ENCODE peak calls at places on chromosomes 16 and 17, in eight cellular contexts. One of them, this sample, is unnamed. For H3K4me1, the result is how much of the 10 kb centered on the place peaks cover.

GRCh38 chr17:77145635-77146632 is 5.2 kb downstream of the SEC14L1 start:
- DNase-seq in effector memory CD4-positive, alpha-beta T cell: no peak
- DNase-seq in adrenal gland: peak
- DNase-seq in lung: peak
- DNase-seq in thyroid gland: peak
- DNase-seq in pancreas: peak
- DNase-seq in Peyer's patch: peak
- DNase-seq in transverse colon: peak
- DNase-seq in this sample: no peak

GRCh38 chr17:8117980-8118768 is at the start of gene ALOXE3:
- DNase-seq in Peyer's patch: no peak
- DNase-seq in transverse colon: peak
- DNase-seq in adrenal gland: peak
- DNase-seq in effector memory CD4-positive, alpha-beta T cell: no peak
- DNase-seq in pancreas: peak
- DNase-seq in lung: no peak
- DNase-seq in thyroid gland: peak
- DNase-seq in this sample: no peak

GRCh38 chr17:47649972-47650524 is 329 bp downstream of the KPNB1 start:
- DNase-seq in thyroid gland: peak
- DNase-seq in lung: no peak
- DNase-seq in Peyer's patch: peak
- DNase-seq in adrenal gland: no peak
- DNase-seq in transverse colon: no peak
- DNase-seq in pancreas: no peak
- DNase-seq in effector memory CD4-positive, alpha-beta T cell: peak
- DNase-seq in this sample: no peak

GRCh38 chr16:84055366-84055765 is 12.8 kb upstream of the SLC38A8 start:
- DNase-seq in transverse colon: no peak
- DNase-seq in lung: no peak
- DNase-seq in effector memory CD4-positive, alpha-beta T cell: no peak
- DNase-seq in Peyer's patch: no peak
- DNase-seq in adrenal gland: no peak
- DNase-seq in thyroid gland: peak
- DNase-seq in pancreas: peak
- DNase-seq in this sample: no peak

GRCh38 chr16:68707341-68708152 is 29.5 kb upstream of the CDH1 start:
- DNase-seq in adrenal gland: peak
- DNase-seq in lung: peak
- DNase-seq in thyroid gland: peak
- DNase-seq in effector memory CD4-positive, alpha-beta T cell: no peak
- DNase-seq in Peyer's patch: no peak
- DNase-seq in pancreas: peak
- DNase-seq in transverse colon: peak
- DNase-seq in this sample: peak

GRCh38 chr16:87700406-87701065 is 65.2 kb downstream of the KLHDC4 start:
- DNase-seq in lung: no peak
- DNase-seq in adrenal gland: no peak
- DNase-seq in effector memory CD4-positive, alpha-beta T cell: no peak
- DNase-seq in transverse colon: no peak
- DNase-seq in pancreas: no peak
- DNase-seq in Peyer's patch: peak
- DNase-seq in thyroid gland: no peak
- DNase-seq in this sample: no peak

GRCh38 chr17:49287481-49287880 is 56.9 kb upstream of the PHOSPHO1 start:
- DNase-seq in Peyer's patch: no peak
- DNase-seq in lung: no peak
- DNase-seq in effector memory CD4-positive, alpha-beta T cell: no peak
- DNase-seq in thyroid gland: no peak
- DNase-seq in adrenal gland: no peak
- DNase-seq in transverse colon: no peak
- DNase-seq in pancreas: no peak
- DNase-seq in this sample: no peak

GRCh38 chr17:74280093-74280513 is 6.1 kb downstream of the DNAI2 start:
- DNase-seq in effector memory CD4-positive, alpha-beta T cell: peak
- DNase-seq in Peyer's patch: peak
- DNase-seq in lung: no peak
- DNase-seq in adrenal gland: no peak
- DNase-seq in transverse colon: peak
- DNase-seq in thyroid gland: no peak
- DNase-seq in pancreas: no peak
- DNase-seq in this sample: peak

GRCh38 chr16:19524866-19525723 is 1.4 kb downstream of the CCP110 start:
- DNase-seq in thyroid gland: no peak
- DNase-seq in transverse colon: no peak
- DNase-seq in lung: no peak
- DNase-seq in Peyer's patch: no peak
- DNase-seq in pancreas: no peak
- DNase-seq in adrenal gland: no peak
- DNase-seq in effector memory CD4-positive, alpha-beta T cell: no peak
- DNase-seq in this sample: no peak

GRCh38 chr17:29172589-29172988 is 7.6 kb downstream of the MYO18A start:
- DNase-seq in Peyer's patch: no peak
- DNase-seq in effector memory CD4-positive, alpha-beta T cell: no peak
- DNase-seq in adrenal gland: no peak
- DNase-seq in lung: no peak
- DNase-seq in transverse colon: no peak
- DNase-seq in thyroid gland: no peak
- DNase-seq in pancreas: no peak
- DNase-seq in this sample: no peak

GRCh38 chr16:28292731-28293588 is 635 bp downstream of the SBK1 start:
- DNase-seq in effector memory CD4-positive, alpha-beta T cell: no peak
- DNase-seq in lung: no peak
- DNase-seq in Peyer's patch: no peak
- DNase-seq in adrenal gland: no peak
- DNase-seq in transverse colon: peak
- DNase-seq in thyroid gland: peak
- DNase-seq in pancreas: peak
- DNase-seq in this sample: peak

GRCh38 chr17:15298176-15298575 is 33.0 kb upstream of the PMP22 start:
- DNase-seq in thyroid gland: no peak
- DNase-seq in Peyer's patch: no peak
- DNase-seq in transverse colon: no peak
- DNase-seq in effector memory CD4-positive, alpha-beta T cell: no peak
- DNase-seq in pancreas: no peak
- DNase-seq in lung: no peak
- DNase-seq in adrenal gland: no peak
- DNase-seq in this sample: no peak

GRCh38 chr17:14307560-14308024 is 6.7 kb downstream of the HS3ST3B1 start:
- DNase-seq in pancreas: no peak
- DNase-seq in adrenal gland: no peak
- DNase-seq in transverse colon: no peak
- DNase-seq in effector memory CD4-positive, alpha-beta T cell: no peak
- DNase-seq in thyroid gland: no peak
- DNase-seq in lung: no peak
- DNase-seq in Peyer's patch: no peak
- DNase-seq in this sample: no peak

GRCh38 chr16:55713103-55713502 is 57.3 kb downstream of the SLC6A2 start:
- DNase-seq in thyroid gland: no peak
- DNase-seq in adrenal gland: no peak
- DNase-seq in pancreas: no peak
- DNase-seq in effector memory CD4-positive, alpha-beta T cell: no peak
- DNase-seq in Peyer's patch: no peak
- DNase-seq in transverse colon: no peak
- DNase-seq in lung: no peak
- DNase-seq in this sample: no peak

DNA sequence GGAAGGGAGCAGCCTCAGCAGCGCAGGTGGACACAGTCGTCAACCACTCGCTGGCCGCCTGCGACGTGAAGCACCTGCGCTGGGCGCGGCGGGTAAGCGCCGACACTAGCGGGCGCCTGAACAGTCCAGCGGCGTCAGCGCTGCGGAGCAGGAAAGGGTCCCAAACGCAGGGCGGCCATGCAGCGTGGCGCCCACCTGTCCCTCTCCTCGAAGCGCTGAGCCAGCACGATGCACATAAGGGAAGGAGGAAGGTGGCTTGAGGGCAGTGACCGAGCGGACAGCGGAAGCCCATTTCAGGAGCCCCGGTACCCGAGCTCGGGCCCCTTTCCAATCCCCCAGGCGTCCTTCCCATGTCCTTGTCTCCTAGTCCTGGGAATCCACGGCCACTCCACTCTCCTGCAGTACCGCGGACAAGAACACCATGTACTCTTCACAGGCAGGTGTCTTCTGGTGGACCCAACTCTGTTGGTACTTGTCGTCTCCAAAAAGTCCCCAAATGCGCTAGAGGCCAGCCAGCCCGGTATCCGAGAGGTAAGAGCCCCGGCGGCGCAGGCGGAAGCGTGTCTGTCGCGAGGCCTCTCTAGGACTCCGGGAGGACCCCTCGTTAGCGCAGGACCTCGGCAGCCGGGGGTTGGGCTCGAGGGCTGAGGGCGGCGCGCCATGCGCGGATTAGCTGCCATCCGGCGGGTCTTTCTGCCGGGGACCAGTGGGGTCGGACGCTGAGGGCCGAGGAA is 14.4 kb downstream of the ZNF232 start:
- DNase-seq in adrenal gland: no peak
- DNase-seq in Peyer's patch: peak
- DNase-seq in pancreas: peak
- DNase-seq in transverse colon: peak
- DNase-seq in effector memory CD4-positive, alpha-beta T cell: no peak
- DNase-seq in thyroid gland: peak
- DNase-seq in lung: no peak
- DNase-seq in this sample: peak
- H3K4me3 ChIP-seq in adrenal gland: no peak
- H3K4me3 ChIP-seq in Peyer's patch: peak
- H3K4me3 ChIP-seq in pancreas: peak
- H3K4me3 ChIP-seq in transverse colon: peak
- H3K4me3 ChIP-seq in effector memory CD4-positive, alpha-beta T cell: peak
- H3K4me3 ChIP-seq in thyroid gland: peak
- H3K4me3 ChIP-seq in lung: peak
- H3K4me3 ChIP-seq in this sample: no peak

DNA sequence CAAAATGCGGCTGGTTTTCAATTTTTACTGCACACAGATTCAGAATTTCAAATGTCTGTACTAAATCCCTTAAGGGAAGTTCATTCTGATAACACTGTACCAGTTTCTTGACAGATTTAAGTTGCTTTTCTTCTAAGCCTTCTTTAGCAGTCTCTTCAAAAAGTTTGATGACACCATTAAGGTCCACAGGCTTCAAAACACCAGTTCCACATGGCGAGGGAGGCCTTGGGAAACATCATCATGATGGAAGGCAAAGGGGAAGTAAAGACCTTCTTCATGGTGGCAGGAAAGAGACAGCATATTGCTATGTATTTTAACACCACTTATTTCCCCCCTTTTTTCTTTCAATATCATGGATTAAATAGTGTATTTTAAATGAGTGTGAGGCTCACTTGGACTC is 24.5 kb downstream of the NLRC5 start:
- DNase-seq in Peyer's patch: no peak
- DNase-seq in pancreas: no peak
- DNase-seq in thyroid gland: no peak
- DNase-seq in lung: no peak
- DNase-seq in effector memory CD4-positive, alpha-beta T cell: no peak
- DNase-seq in transverse colon: no peak
- DNase-seq in adrenal gland: no peak
- DNase-seq in this sample: no peak
- H3K4me1 ChIP-seq in Peyer's patch: under half
- H3K4me1 ChIP-seq in pancreas: under half
- H3K4me1 ChIP-seq in thyroid gland: under half
- H3K4me1 ChIP-seq in lung: under half
- H3K4me1 ChIP-seq in effector memory CD4-positive, alpha-beta T cell: half or more
- H3K4me1 ChIP-seq in transverse colon: under half
- H3K4me1 ChIP-seq in adrenal gland: under half
- H3K4me1 ChIP-seq in this sample: under half

GRCh38 chr17:40112191-40112590 is 9.6 kb upstream of the MSL1 start:
- DNase-seq in effector memory CD4-positive, alpha-beta T cell: no peak
- DNase-seq in Peyer's patch: no peak
- DNase-seq in transverse colon: no peak
- DNase-seq in pancreas: no peak
- DNase-seq in lung: no peak
- DNase-seq in adrenal gland: peak
- DNase-seq in thyroid gland: no peak
- DNase-seq in this sample: no peak

GRCh38 chr17:40110026-40110425 is 9.6 kb upstream of the NR1D1 start:
- DNase-seq in adrenal gland: no peak
- DNase-seq in thyroid gland: peak
- DNase-seq in Peyer's patch: no peak
- DNase-seq in transverse colon: no peak
- DNase-seq in effector memory CD4-positive, alpha-beta T cell: no peak
- DNase-seq in pancreas: no peak
- DNase-seq in lung: no peak
- DNase-seq in this sample: peak

GRCh38 chr17:40112718-40113109 is 9.1 kb upstream of the MSL1 start:
- DNase-seq in effector memory CD4-positive, alpha-beta T cell: no peak
- DNase-seq in lung: no peak
- DNase-seq in pancreas: no peak
- DNase-seq in thyroid gland: no peak
- DNase-seq in Peyer's patch: no peak
- DNase-seq in transverse colon: no peak
- DNase-seq in adrenal gland: peak
- DNase-seq in this sample: no peak

GRCh38 chr17:40110457-40110856 is 10.1 kb upstream of the NR1D1 start:
- DNase-seq in adrenal gland: peak
- DNase-seq in pancreas: no peak
- DNase-seq in transverse colon: no peak
- DNase-seq in thyroid gland: peak
- DNase-seq in effector memory CD4-positive, alpha-beta T cell: no peak
- DNase-seq in lung: no peak
- DNase-seq in Peyer's patch: no peak
- DNase-seq in this sample: no peak

GRCh38 chr17:40111221-40112128 is 10.3 kb upstream of the MSL1 start:
- DNase-seq in adrenal gland: peak
- DNase-seq in lung: peak
- DNase-seq in pancreas: peak
- DNase-seq in thyroid gland: peak
- DNase-seq in transverse colon: peak
- DNase-seq in effector memory CD4-positive, alpha-beta T cell: peak
- DNase-seq in Peyer's patch: peak
- DNase-seq in this sample: peak
- H3K4me3 ChIP-seq in adrenal gland: no peak
- H3K4me3 ChIP-seq in lung: no peak
- H3K4me3 ChIP-seq in pancreas: no peak
- H3K4me3 ChIP-seq in thyroid gland: no peak
- H3K4me3 ChIP-seq in transverse colon: no peak
- H3K4me3 ChIP-seq in effector memory CD4-positive, alpha-beta T cell: peak
- H3K4me3 ChIP-seq in Peyer's patch: peak
- H3K4me3 ChIP-seq in this sample: no peak

GRCh38 chr16:17557480-17557879 is 86.7 kb upstream of the XYLT1 start:
- DNase-seq in transverse colon: no peak
- DNase-seq in thyroid gland: no peak
- DNase-seq in effector memory CD4-positive, alpha-beta T cell: no peak
- DNase-seq in adrenal gland: no peak
- DNase-seq in lung: no peak
- DNase-seq in pancreas: no peak
- DNase-seq in Peyer's patch: no peak
- DNase-seq in this sample: no peak

GRCh38 chr16:17548825-17549224 is 78.1 kb upstream of the XYLT1 start:
- DNase-seq in transverse colon: no peak
- DNase-seq in pancreas: no peak
- DNase-seq in lung: no peak
- DNase-seq in effector memory CD4-positive, alpha-beta T cell: no peak
- DNase-seq in thyroid gland: peak
- DNase-seq in Peyer's patch: no peak
- DNase-seq in adrenal gland: no peak
- DNase-seq in this sample: no peak

GRCh38 chr16:17556276-17557052 is 85.7 kb upstream of the XYLT1 start:
- DNase-seq in transverse colon: no peak
- DNase-seq in pancreas: no peak
- DNase-seq in lung: no peak
- DNase-seq in effector memory CD4-positive, alpha-beta T cell: no peak
- DNase-seq in thyroid gland: no peak
- DNase-seq in Peyer's patch: no peak
- DNase-seq in adrenal gland: no peak
- DNase-seq in this sample: no peak

GRCh38 chr16:17555176-17555575 is 84.4 kb upstream of the XYLT1 start:
- DNase-seq in Peyer's patch: no peak
- DNase-seq in adrenal gland: no peak
- DNase-seq in pancreas: no peak
- DNase-seq in effector memory CD4-positive, alpha-beta T cell: no peak
- DNase-seq in transverse colon: no peak
- DNase-seq in thyroid gland: no peak
- DNase-seq in lung: no peak
- DNase-seq in this sample: no peak

GRCh38 chr16:17552351-17552750 is 81.6 kb upstream of the XYLT1 start:
- DNase-seq in pancreas: no peak
- DNase-seq in thyroid gland: no peak
- DNase-seq in lung: no peak
- DNase-seq in Peyer's patch: no peak
- DNase-seq in transverse colon: no peak
- DNase-seq in effector memory CD4-positive, alpha-beta T cell: no peak
- DNase-seq in adrenal gland: no peak
- DNase-seq in this sample: no peak
- H3K4me1 ChIP-seq in pancreas: under half
- H3K4me1 ChIP-seq in thyroid gland: under half
- H3K4me1 ChIP-seq in lung: under half
- H3K4me1 ChIP-seq in Peyer's patch: under half
- H3K4me1 ChIP-seq in transverse colon: under half
- H3K4me1 ChIP-seq in effector memory CD4-positive, alpha-beta T cell: under half
- H3K4me1 ChIP-seq in adrenal gland: under half
- H3K4me1 ChIP-seq in this sample: under half